ENCODE peak calls at places on chromosomes 2 and 18, in ten cellular contexts. A is CMK; R is effector memory CD4-positive, alpha-beta T cell; F is caudate nucleus; M is M059J; P is hepatocyte; L is fibroblast of lung; D is AG09309; O is A172; N is Daoy. J is an unnamed sample.

GRCh38 chr2:231003186-231003585 is 7.3 kb downstream of the SPATA3 start:
- DNase-seq in D (no peak), L (no peak), A (no peak), O (no peak), N (no peak), M (no peak), R (no peak), F (no peak), P (no peak), J (no peak)

GRCh38 chr2:168801961-168802824 is at the start of gene NOSTRIN:
- DNase-seq in P (peak), D (no peak), M (peak), N (peak), L (peak), F (no peak), A (no peak), O (no peak), R (no peak), J (no peak)

GRCh38 chr18:57950542-57950941 is 93.5 kb upstream of the NEDD4L start:
- DNase-seq in N (no peak), R (no peak), A (no peak), F (no peak), O (no peak), M (peak), P (no peak), D (no peak), L (no peak), J (no peak)

GRCh38 chr2:110105608-110106467 is 9.8 kb downstream of the MALL start:
- DNase-seq in P (peak), L (peak), F (no peak), N (peak), A (no peak), D (peak), M (peak), O (peak), R (no peak), J (no peak)

GRCh38 chr2:101986804-101987740 is 4.7 kb upstream of the IL1R2 start:
- DNase-seq in D (no peak), M (no peak), O (no peak), L (no peak), N (no peak), F (no peak), A (no peak), R (no peak), P (no peak), J (no peak)

GRCh38 chr2:236113425-236113824 is 54.8 kb downstream of the GBX2 start:
- DNase-seq in R (no peak), D (no peak), M (no peak), N (no peak), L (no peak), O (no peak), F (no peak), A (no peak), P (no peak), J (no peak)

GRCh38 chr18:60691061-60691460 is 318.5 kb upstream of the MC4R start:
- DNase-seq in D (no peak), P (no peak), F (no peak), R (no peak), M (no peak), O (no peak), L (no peak), N (no peak), A (no peak), J (no peak)

GRCh38 chr2:9991829-9992273 is 40.4 kb downstream of the GRHL1 start:
- DNase-seq in F (no peak), N (peak), A (no peak), R (no peak), D (no peak), L (no peak), M (peak), O (peak), P (no peak), J (no peak)

GRCh38 chr2:217622205-217622621 is 380.6 kb downstream of the TNS1 start:
- DNase-seq in P (peak), D (no peak), O (peak), R (no peak), N (peak), A (no peak), L (peak), M (peak), F (no peak), J (no peak)

GRCh38 chr2:240636563-240637115 is 11.4 kb downstream of the GPR35 start:
- DNase-seq in L (no peak), N (no peak), F (no peak), M (no peak), P (no peak), D (no peak), O (no peak), A (no peak), R (no peak), J (no peak)

GRCh38 chr2:129812654-129813053 is 166.8 kb upstream of the RAB6C start:
- DNase-seq in N (no peak), L (no peak), A (no peak), R (no peak), D (no peak), F (no peak), M (no peak), O (no peak), P (no peak), J (no peak)

GRCh38 chr2:204445149-204445548 is 100.1 kb upstream of the PARD3B start:
- DNase-seq in N (no peak), L (no peak), F (no peak), A (no peak), P (no peak), M (no peak), R (no peak), D (no peak), O (no peak), J (no peak)

GRCh38 chr18:25279961-25280360 is 72.0 kb downstream of the ZNF521 start:
- DNase-seq in L (no peak), D (no peak), R (no peak), N (no peak), M (no peak), A (no peak), O (no peak), P (no peak), F (peak), J (no peak)

GRCh38 chr2:223319601-223320000 is 267.6 kb downstream of the KCNE4 start:
- DNase-seq in L (no peak), D (no peak), F (no peak), R (no peak), O (no peak), M (no peak), P (no peak), A (no peak), N (no peak), J (no peak)

GRCh38 chr2:152307863-152308262 is 27.1 kb upstream of the FMNL2 start:
- DNase-seq in D (no peak), N (no peak), A (no peak), F (no peak), P (no peak), O (no peak), R (no peak), L (peak), M (no peak), J (no peak)

GRCh38 chr18:55419132-55419938 is 168.7 kb downstream of the TCF4 start:
- DNase-seq in M (peak), O (no peak), D (no peak), N (no peak), A (no peak), F (no peak), R (no peak), P (no peak), L (peak), J (no peak)

GRCh38 chr18:8493141-8493540 is 116.1 kb upstream of the RAB12 start:
- DNase-seq in L (no peak), F (no peak), D (no peak), N (no peak), P (no peak), O (no peak), M (no peak), R (no peak), A (no peak), J (no peak)

GRCh38 chr18:3360211-3360610 is 89.8 kb upstream of the TGIF1 start:
- DNase-seq in P (no peak), R (no peak), O (no peak), L (no peak), A (no peak), N (no peak), D (no peak), M (no peak), F (no peak), J (no peak)

GRCh38 chr18:13453714-13454113 is 235.2 kb downstream of the LDLRAD4 start:
- DNase-seq in R (no peak), F (no peak), N (no peak), L (no peak), O (peak), M (no peak), A (no peak), D (no peak), P (no peak), J (no peak)

GRCh38 chr2:66679422-66679821 is 244.5 kb downstream of the MEIS1 start:
- DNase-seq in M (no peak), P (no peak), R (no peak), N (no peak), F (no peak), L (no peak), D (no peak), A (no peak), O (no peak), J (no peak)

GRCh38 chr2:98505311-98505808 is 60.7 kb downstream of the INPP4A start:
- DNase-seq in A (no peak), O (no peak), M (no peak), F (no peak), P (no peak), R (no peak), N (no peak), L (no peak), D (no peak), J (no peak)

GRCh38 chr18:76923485-76924085 is 101.2 kb downstream of the ZNF236 start:
- DNase-seq in R (no peak), P (peak), M (peak), L (no peak), N (peak), O (no peak), F (no peak), A (no peak), D (no peak), J (no peak)

GRCh38 chr2:191748528-191749180 is 70.7 kb downstream of the NABP1 start:
- DNase-seq in R (no peak), D (no peak), M (peak), N (no peak), A (no peak), P (no peak), F (no peak), L (peak), O (peak), J (no peak)

GRCh38 chr18:60549338-60549960 is 176.9 kb upstream of the MC4R start:
- DNase-seq in L (peak), R (no peak), A (peak), O (peak), N (peak), M (peak), P (peak), F (no peak), D (peak), J (no peak)

GRCh38 chr2:231187736-231188505 is 10.5 kb upstream of the ARMC9 start:
- DNase-seq in M (peak), F (no peak), N (peak), R (no peak), D (peak), A (no peak), L (peak), P (peak), O (peak), J (no peak)

GRCh38 chr2:128306081-128306930 is 12.4 kb downstream of the HS6ST1 start:
- DNase-seq in P (peak), O (peak), M (peak), R (no peak), F (peak), N (peak), D (peak), L (peak), A (no peak), J (no peak)

GRCh38 chr18:22260208-22260816 is 90.9 kb downstream of the GATA6 start:
- DNase-seq in M (no peak), A (no peak), P (no peak), O (no peak), F (no peak), L (no peak), N (no peak), D (no peak), R (no peak), J (no peak)

GRCh38 chr2:190530211-190530639 is 4.3 kb downstream of the NEMP2 start:
- DNase-seq in N (peak), O (peak), F (no peak), R (no peak), L (peak), P (peak), A (no peak), D (peak), M (peak), J (no peak)

GRCh38 chr2:241014224-241014623 is 15.8 kb downstream of the SNED1 start:
- DNase-seq in L (no peak), N (no peak), O (no peak), D (no peak), M (no peak), A (no peak), F (no peak), P (no peak), R (no peak), J (no peak)

GRCh38 chr18:46555213-46555612 is 101.8 kb downstream of the LOXHD1 start:
- DNase-seq in R (no peak), D (no peak), O (no peak), N (no peak), M (no peak), A (no peak), L (no peak), F (no peak), P (no peak), J (no peak)

GRCh38 chr2:190533175-190533967 is 1.2 kb downstream of the NEMP2 start:
- DNase-seq in D (no peak), F (no peak), L (no peak), M (peak), P (no peak), A (no peak), R (no peak), O (no peak), N (peak), J (no peak)

GRCh38 chr2:230666885-230667712 is 45.5 kb upstream of the CAB39 start:
- DNase-seq in R (no peak), D (no peak), O (peak), F (no peak), N (peak), M (peak), P (no peak), L (peak), A (no peak), J (no peak)

GRCh38 chr2:37569986-37570688 is 101.3 kb downstream of the CDC42EP3 start:
- DNase-seq in O (peak), R (no peak), D (no peak), N (peak), P (no peak), F (no peak), M (peak), A (no peak), L (peak), J (no peak)

GRCh38 chr18:12929477-12930083 is 18.2 kb upstream of the SEH1L start:
- DNase-seq in M (no peak), A (no peak), N (no peak), O (no peak), R (no peak), P (no peak), L (no peak), F (no peak), D (no peak), J (no peak)

GRCh38 chr2:199471443-199472057 is 13.8 kb upstream of the SATB2 start:
- DNase-seq in P (peak), R (no peak), L (peak), F (no peak), M (peak), O (peak), A (no peak), N (peak), D (no peak), J (no peak)

GRCh38 chr2:238043851-238044250 is 16.9 kb upstream of the SCLY start:
- DNase-seq in A (no peak), D (no peak), R (no peak), N (no peak), P (no peak), F (no peak), O (no peak), L (no peak), M (no peak), J (no peak)

GRCh38 chr2:202064206-202064880 is 8.7 kb upstream of the KIAA2012 start:
- DNase-seq in M (peak), D (peak), L (peak), P (peak), O (peak), R (no peak), F (no peak), N (peak), A (no peak), J (no peak)